ENCODE peak calls at places on chromosomes 1 and 21, in six cellular contexts. One of them, this sample, is unnamed.

GRCh38 chr21:44444286-44444931 is 10.9 kb upstream of the LRRC3 start:
- DNase-seq in testis: no peak
- DNase-seq in NCI-H1436: no peak
- DNase-seq in pancreas: no peak
- DNase-seq in A172: no peak
- DNase-seq in stimulated activated CD4-positive, alpha-beta T cell treated with anti-CD3 and anti-CD28 coated beads, TNF-alpha, amount 100 ng/mL, for 4 hours: no peak
- DNase-seq in this sample: no peak

GRCh38 chr1:154791292-154792278 is 78.5 kb downstream of the KCNN3 start:
- DNase-seq in NCI-H1436: no peak
- DNase-seq in pancreas: no peak
- DNase-seq in A172: peak; percentile 84
- DNase-seq in testis: no peak
- DNase-seq in stimulated activated CD4-positive, alpha-beta T cell treated with anti-CD3 and anti-CD28 coated beads, TNF-alpha, amount 100 ng/mL, for 4 hours: peak; percentile 62
- DNase-seq in this sample: peak; percentile 63

GRCh38 chr21:33949516-33950424 is 34.2 kb upstream of the ATP5PO start:
- DNase-seq in pancreas: no peak
- DNase-seq in testis: no peak
- DNase-seq in stimulated activated CD4-positive, alpha-beta T cell treated with anti-CD3 and anti-CD28 coated beads, TNF-alpha, amount 100 ng/mL, for 4 hours: no peak
- DNase-seq in NCI-H1436: no peak
- DNase-seq in A172: no peak
- DNase-seq in this sample: no peak

GRCh38 chr1:165764277-165764676 is 4.4 kb downstream of the TMCO1 start:
- DNase-seq in A172: no peak
- DNase-seq in stimulated activated CD4-positive, alpha-beta T cell treated with anti-CD3 and anti-CD28 coated beads, TNF-alpha, amount 100 ng/mL, for 4 hours: no peak
- DNase-seq in testis: no peak
- DNase-seq in NCI-H1436: no peak
- DNase-seq in pancreas: no peak
- DNase-seq in this sample: no peak

GRCh38 chr1:31742462-31743212 is 21.5 kb downstream of the ADGRB2 start:
- DNase-seq in stimulated activated CD4-positive, alpha-beta T cell treated with anti-CD3 and anti-CD28 coated beads, TNF-alpha, amount 100 ng/mL, for 4 hours: no peak
- DNase-seq in NCI-H1436: no peak
- DNase-seq in pancreas: no peak
- DNase-seq in A172: no peak
- DNase-seq in testis: peak; percentile 74
- DNase-seq in this sample: no peak

GRCh38 chr1:54811066-54811465 is 9.9 kb upstream of the TTC22 start:
- DNase-seq in A172: no peak
- DNase-seq in testis: no peak
- DNase-seq in NCI-H1436: no peak
- DNase-seq in stimulated activated CD4-positive, alpha-beta T cell treated with anti-CD3 and anti-CD28 coated beads, TNF-alpha, amount 100 ng/mL, for 4 hours: no peak
- DNase-seq in pancreas: no peak
- DNase-seq in this sample: no peak

GRCh38 chr1:14922942-14923341 is 230.6 kb upstream of the TMEM51 start:
- DNase-seq in pancreas: no peak
- DNase-seq in testis: no peak
- DNase-seq in stimulated activated CD4-positive, alpha-beta T cell treated with anti-CD3 and anti-CD28 coated beads, TNF-alpha, amount 100 ng/mL, for 4 hours: no peak
- DNase-seq in NCI-H1436: no peak
- DNase-seq in A172: no peak
- DNase-seq in this sample: no peak

GRCh38 chr21:35034203-35034926 is 14.7 kb downstream of the RUNX1 start:
- DNase-seq in stimulated activated CD4-positive, alpha-beta T cell treated with anti-CD3 and anti-CD28 coated beads, TNF-alpha, amount 100 ng/mL, for 4 hours: no peak
- DNase-seq in A172: no peak
- DNase-seq in pancreas: no peak
- DNase-seq in NCI-H1436: no peak
- DNase-seq in testis: no peak
- DNase-seq in this sample: no peak

GRCh38 chr1:202113690-202114300 is 8.9 kb upstream of the GPR37L1 start:
- DNase-seq in stimulated activated CD4-positive, alpha-beta T cell treated with anti-CD3 and anti-CD28 coated beads, TNF-alpha, amount 100 ng/mL, for 4 hours: no peak
- DNase-seq in pancreas: no peak
- DNase-seq in NCI-H1436: no peak
- DNase-seq in testis: no peak
- DNase-seq in A172: peak; percentile 31
- DNase-seq in this sample: no peak

GRCh38 chr1:179090923-179091322 is 9.1 kb downstream of the TOR3A start:
- DNase-seq in A172: no peak
- DNase-seq in NCI-H1436: no peak
- DNase-seq in stimulated activated CD4-positive, alpha-beta T cell treated with anti-CD3 and anti-CD28 coated beads, TNF-alpha, amount 100 ng/mL, for 4 hours: no peak
- DNase-seq in pancreas: no peak
- DNase-seq in testis: no peak
- DNase-seq in this sample: no peak

GRCh38 chr1:181139631-181140051 is 51.1 kb downstream of the IER5 start:
- DNase-seq in NCI-H1436: no peak
- DNase-seq in testis: no peak
- DNase-seq in pancreas: no peak
- DNase-seq in stimulated activated CD4-positive, alpha-beta T cell treated with anti-CD3 and anti-CD28 coated beads, TNF-alpha, amount 100 ng/mL, for 4 hours: no peak
- DNase-seq in A172: peak; percentile 80
- DNase-seq in this sample: peak; percentile 83

GRCh38 chr1:221161571-221162041 is 282.4 kb downstream of the HLX start:
- DNase-seq in A172: peak; percentile 16
- DNase-seq in pancreas: no peak
- DNase-seq in stimulated activated CD4-positive, alpha-beta T cell treated with anti-CD3 and anti-CD28 coated beads, TNF-alpha, amount 100 ng/mL, for 4 hours: no peak
- DNase-seq in NCI-H1436: no peak
- DNase-seq in testis: peak; percentile 16
- DNase-seq in this sample: peak; percentile 54

GRCh38 chr1:59673575-59674467 is 140.9 kb upstream of the HOOK1 start:
- DNase-seq in NCI-H1436: no peak
- DNase-seq in testis: no peak
- DNase-seq in stimulated activated CD4-positive, alpha-beta T cell treated with anti-CD3 and anti-CD28 coated beads, TNF-alpha, amount 100 ng/mL, for 4 hours: no peak
- DNase-seq in pancreas: peak; percentile 49
- DNase-seq in A172: no peak
- DNase-seq in this sample: no peak

GRCh38 chr1:85278853-85279314 is 2.5 kb upstream of the BCL10 start:
- DNase-seq in testis: peak; percentile 49
- DNase-seq in stimulated activated CD4-positive, alpha-beta T cell treated with anti-CD3 and anti-CD28 coated beads, TNF-alpha, amount 100 ng/mL, for 4 hours: peak; percentile 42
- DNase-seq in A172: peak; percentile 94
- DNase-seq in pancreas: no peak
- DNase-seq in NCI-H1436: no peak
- DNase-seq in this sample: peak; percentile 97

GRCh38 chr21:31162827-31163226 is 124.6 kb upstream of the KRTAP19-8 start:
- DNase-seq in stimulated activated CD4-positive, alpha-beta T cell treated with anti-CD3 and anti-CD28 coated beads, TNF-alpha, amount 100 ng/mL, for 4 hours: no peak
- DNase-seq in NCI-H1436: no peak
- DNase-seq in A172: peak; percentile 32
- DNase-seq in testis: no peak
- DNase-seq in pancreas: no peak
- DNase-seq in this sample: peak; percentile 22

GRCh38 chr21:29376556-29376955 is 77.8 kb downstream of the BACH1 start:
- DNase-seq in A172: peak; percentile 54
- DNase-seq in NCI-H1436: peak; percentile 12
- DNase-seq in testis: peak; percentile 70
- DNase-seq in stimulated activated CD4-positive, alpha-beta T cell treated with anti-CD3 and anti-CD28 coated beads, TNF-alpha, amount 100 ng/mL, for 4 hours: peak; percentile 17
- DNase-seq in pancreas: peak; percentile 36
- DNase-seq in this sample: peak; percentile 42

GRCh38 chr1:8396912-8397406 is 79.0 kb downstream of the SLC45A1 start:
- DNase-seq in testis: no peak
- DNase-seq in A172: peak; percentile 83
- DNase-seq in stimulated activated CD4-positive, alpha-beta T cell treated with anti-CD3 and anti-CD28 coated beads, TNF-alpha, amount 100 ng/mL, for 4 hours: no peak
- DNase-seq in NCI-H1436: no peak
- DNase-seq in pancreas: no peak
- DNase-seq in this sample: peak; percentile 98

GRCh38 chr21:15433091-15433490 is 296.7 kb upstream of the USP25 start:
- DNase-seq in stimulated activated CD4-positive, alpha-beta T cell treated with anti-CD3 and anti-CD28 coated beads, TNF-alpha, amount 100 ng/mL, for 4 hours: no peak
- DNase-seq in pancreas: no peak
- DNase-seq in NCI-H1436: no peak
- DNase-seq in A172: no peak
- DNase-seq in testis: no peak
- DNase-seq in this sample: peak; percentile 19

GRCh38 chr1:16175610-16176553 is 20.0 kb upstream of the EPHA2 start:
- DNase-seq in pancreas: peak; percentile 86
- DNase-seq in NCI-H1436: no peak
- DNase-seq in stimulated activated CD4-positive, alpha-beta T cell treated with anti-CD3 and anti-CD28 coated beads, TNF-alpha, amount 100 ng/mL, for 4 hours: no peak
- DNase-seq in testis: peak; percentile 92
- DNase-seq in A172: peak; percentile 73
- DNase-seq in this sample: peak; percentile 95

GRCh38 chr1:235461954-235462353 is 42.3 kb downstream of the B3GALNT2 start:
- DNase-seq in NCI-H1436: no peak
- DNase-seq in pancreas: no peak
- DNase-seq in A172: no peak
- DNase-seq in testis: no peak
- DNase-seq in stimulated activated CD4-positive, alpha-beta T cell treated with anti-CD3 and anti-CD28 coated beads, TNF-alpha, amount 100 ng/mL, for 4 hours: no peak
- DNase-seq in this sample: no peak

GRCh38 chr1:230568676-230569075 is 73.6 kb upstream of the COG2 start:
- DNase-seq in NCI-H1436: no peak
- DNase-seq in testis: no peak
- DNase-seq in stimulated activated CD4-positive, alpha-beta T cell treated with anti-CD3 and anti-CD28 coated beads, TNF-alpha, amount 100 ng/mL, for 4 hours: no peak
- DNase-seq in A172: no peak
- DNase-seq in pancreas: no peak
- DNase-seq in this sample: no peak

GRCh38 chr1:171652234-171652822 is at the start of gene MYOC:
- DNase-seq in NCI-H1436: no peak
- DNase-seq in stimulated activated CD4-positive, alpha-beta T cell treated with anti-CD3 and anti-CD28 coated beads, TNF-alpha, amount 100 ng/mL, for 4 hours: no peak
- DNase-seq in A172: no peak
- DNase-seq in pancreas: no peak
- DNase-seq in testis: no peak
- DNase-seq in this sample: no peak

GRCh38 chr1:234141006-234141405 is 232.2 kb upstream of the COA6 start:
- DNase-seq in stimulated activated CD4-positive, alpha-beta T cell treated with anti-CD3 and anti-CD28 coated beads, TNF-alpha, amount 100 ng/mL, for 4 hours: no peak
- DNase-seq in NCI-H1436: no peak
- DNase-seq in testis: no peak
- DNase-seq in pancreas: no peak
- DNase-seq in A172: peak; percentile 30
- DNase-seq in this sample: peak; percentile 54

GRCh38 chr1:119275145-119275929 is 93.2 kb upstream of the HAO2 start:
- DNase-seq in stimulated activated CD4-positive, alpha-beta T cell treated with anti-CD3 and anti-CD28 coated beads, TNF-alpha, amount 100 ng/mL, for 4 hours: no peak
- DNase-seq in testis: peak; percentile 71
- DNase-seq in A172: peak; percentile 71
- DNase-seq in pancreas: peak; percentile 43
- DNase-seq in NCI-H1436: peak; percentile 24
- DNase-seq in this sample: peak; percentile 66

GRCh38 chr21:46180778-46181391 is 3.4 kb downstream of the SPATC1L start:
- DNase-seq in pancreas: no peak
- DNase-seq in A172: no peak
- DNase-seq in NCI-H1436: no peak
- DNase-seq in stimulated activated CD4-positive, alpha-beta T cell treated with anti-CD3 and anti-CD28 coated beads, TNF-alpha, amount 100 ng/mL, for 4 hours: no peak
- DNase-seq in testis: no peak
- DNase-seq in this sample: no peak

This sample was measured in M059J.